ENCODE peak calls at places on chromosomes 16 and 17, in six cellular contexts. D is breast epithelium, P is GM12878, C is K562, R is stomach, U is prostate gland. Y is an unnamed sample.

GRCh38 chr17:63993368-63993990 is 4.7 kb upstream of the PRR29 start:
- DNase-seq in D (peak; percentile 50), P (no peak), C (no peak), R (no peak), U (no peak), Y (no peak)

GRCh38 chr16:4976611-4977145 is 18.5 kb downstream of the SEC14L5 start:
- DNase-seq in D (no peak), P (no peak), C (no peak), R (peak; percentile 88), U (no peak), Y (no peak)

GRCh38 chr17:40482722-40483121 is 18.7 kb downstream of the TNS4 start:
- DNase-seq in D (no peak), P (no peak), C (peak; percentile 40), R (no peak), U (no peak), Y (no peak)

GRCh38 chr17:63623786-63624185 is 1.6 kb downstream of the MAP3K3 start:
- DNase-seq in D (no peak), P (no peak), C (peak; percentile 25), R (no peak), U (no peak), Y (no peak)

GRCh38 chr17:16872836-16873653 is 98.9 kb downstream of the TNFRSF13B start:
- DNase-seq in D (peak; percentile 43), P (no peak), C (peak; percentile 51), R (peak; percentile 45), U (no peak), Y (peak; percentile 80)

GRCh38 chr16:53370827-53371226 is 63.4 kb upstream of the RBL2 start:
- DNase-seq in D (no peak), P (no peak), C (no peak), R (no peak), U (no peak), Y (no peak)

GRCh38 chr17:44321246-44322120 is 3.1 kb downstream of the SLC25A39 start:
- DNase-seq in D (no peak), P (no peak), C (no peak), R (no peak), U (no peak), Y (no peak)

GRCh38 chr16:25922438-25922837 is 230.7 kb downstream of the HS3ST4 start:
- DNase-seq in D (no peak), P (no peak), C (no peak), R (no peak), U (no peak), Y (no peak)

GRCh38 chr17:39028690-39029089 is 61.5 kb upstream of the FBXO47 start:
- DNase-seq in D (no peak), P (no peak), C (no peak), R (no peak), U (no peak), Y (no peak)

GRCh38 chr17:47638903-47639302 is 10.8 kb upstream of the KPNB1 start:
- DNase-seq in D (no peak), P (no peak), C (no peak), R (no peak), U (no peak), Y (no peak)

GRCh38 chr17:74116087-74116717 is 87.3 kb upstream of the RPL38 start:
- DNase-seq in D (no peak), P (no peak), C (no peak), R (no peak), U (no peak), Y (no peak)

GRCh38 chr16:67170168-67170947 is at the start of gene NOL3:
- DNase-seq in D (peak; percentile 84), P (peak; percentile 58), C (peak; percentile 87), R (peak; percentile 84), U (peak; percentile 87), Y (no peak)

GRCh38 chr16:4116328-4117249 is at the start of gene ADCY9:
- DNase-seq in D (peak; percentile 61), P (no peak), C (peak; percentile 82), R (peak; percentile 80), U (peak; percentile 75), Y (peak; percentile 87)

GRCh38 chr17:61627125-61627524 is 36.1 kb upstream of the NACA2 start:
- DNase-seq in D (no peak), P (no peak), C (no peak), R (no peak), U (no peak), Y (no peak)

GRCh38 chr17:63070031-63070430 is 104.0 kb downstream of the TANC2 start:
- DNase-seq in D (no peak), P (no peak), C (no peak), R (no peak), U (no peak), Y (no peak)

GRCh38 chr17:17048106-17048505 is 5.8 kb downstream of the MPRIP start:
- DNase-seq in D (no peak), P (no peak), C (no peak), R (peak; percentile 11), U (no peak), Y (no peak)

GRCh38 chr17:70139449-70139993 is 29.8 kb upstream of the KCNJ2 start:
- DNase-seq in D (no peak), P (no peak), C (no peak), R (no peak), U (peak; percentile 25), Y (no peak)

DNA sequence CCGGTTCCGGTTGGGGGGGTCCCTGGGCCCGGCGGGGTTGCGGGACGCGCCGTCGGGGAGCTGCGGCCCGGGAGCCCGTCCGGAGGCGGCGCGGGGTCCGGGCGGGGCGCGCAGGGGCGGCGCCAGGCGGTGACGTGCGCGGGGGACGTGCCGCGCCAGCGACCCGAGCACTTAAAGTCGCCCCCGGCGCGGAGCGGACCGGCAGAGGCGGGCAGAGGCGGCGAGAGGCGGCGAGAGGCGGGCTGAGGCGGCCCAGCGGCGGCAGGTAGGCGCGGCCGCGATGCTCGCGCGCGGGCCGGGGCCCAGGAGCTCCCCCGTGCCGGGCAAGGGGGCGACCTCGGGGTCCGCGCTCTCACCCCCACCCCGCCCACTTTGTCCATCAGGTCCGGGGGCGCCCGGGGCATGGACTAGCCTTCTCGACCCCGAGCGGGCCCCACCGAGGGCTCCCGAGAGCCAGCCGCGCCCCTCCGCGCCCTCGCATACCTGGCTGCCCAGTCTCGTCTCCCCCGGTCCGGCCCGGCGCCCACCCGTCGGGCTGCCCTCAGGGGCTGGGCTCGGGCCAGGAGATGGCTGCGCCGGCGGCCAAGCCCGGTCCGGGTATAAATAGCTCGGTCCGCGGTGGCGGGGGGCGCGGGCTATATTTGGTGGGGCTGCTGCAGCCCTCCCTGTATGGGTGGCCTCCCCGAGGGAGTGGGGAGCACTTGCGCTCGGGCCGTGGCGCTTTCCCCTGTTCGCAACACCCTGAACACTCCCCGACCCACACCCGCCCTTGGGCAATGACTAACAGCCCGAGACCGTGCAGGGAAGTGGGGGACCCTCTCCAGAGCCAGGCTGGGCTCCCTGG is at the start of gene SLC16A3:
- DNase-seq in D (no peak), P (no peak), C (no peak), R (peak; percentile 76), U (no peak), Y (peak; percentile 93)
- TF ChIP-seq POLR2A in D (no peak), P (peak; percentile 89), C (no peak), R (no peak), U (peak; percentile 83), Y (peak; percentile 79)

DNA sequence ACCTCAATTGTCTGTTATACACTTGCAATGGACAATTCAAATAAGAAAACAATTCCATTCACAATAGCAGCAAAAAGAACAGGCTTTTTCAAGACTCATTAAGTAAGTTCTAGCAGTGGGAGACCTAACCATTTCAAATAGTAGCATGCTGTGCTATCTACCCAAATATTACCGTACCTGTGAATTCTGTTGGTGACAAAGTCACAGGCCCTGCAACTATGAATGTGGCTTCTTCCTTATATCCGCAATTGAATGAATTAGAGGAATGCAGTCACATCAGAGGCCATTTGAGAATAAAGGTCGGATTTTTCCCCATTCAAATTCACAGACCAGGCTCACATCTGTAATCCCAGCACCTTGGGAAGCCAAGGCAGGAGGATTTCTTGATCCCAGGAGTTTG is 800 bp upstream of the NME4 start:
- DNase-seq in D (no peak), P (no peak), C (no peak), R (no peak), U (no peak), Y (no peak)
- TF ChIP-seq POLR2AphosphoS5 in D (no peak), P (no peak), C (no peak), R (no peak), U (no peak), Y (no peak)

GRCh38 chr16:88783391-88784073 is 1.5 kb downstream of the PIEZO1 start:
- DNase-seq in D (no peak), P (no peak), C (no peak), R (peak; percentile 54), U (peak; percentile 65), Y (no peak)
- TF ChIP-seq POLR2A in D (no peak), P (no peak), C (no peak), R (no peak), U (no peak), Y (no peak)

GRCh38 chr16:48164907-48165715 is 9.3 kb upstream of the ABCC12 start:
- DNase-seq in D (peak; percentile 84), P (no peak), C (peak; percentile 84), R (peak; percentile 80), U (peak; percentile 55), Y (peak; percentile 64)

GRCh38 chr16:48160575-48160974 is 4.8 kb upstream of the ABCC12 start:
- DNase-seq in D (no peak), P (no peak), C (no peak), R (no peak), U (no peak), Y (no peak)

GRCh38 chr16:48158296-48158695 is 2.5 kb upstream of the ABCC12 start:
- DNase-seq in D (peak; percentile 30), P (peak; percentile 48), C (peak; percentile 23), R (no peak), U (no peak), Y (no peak)

GRCh38 chr16:48162839-48163410 is 7.1 kb upstream of the ABCC12 start:
- DNase-seq in D (no peak), P (no peak), C (no peak), R (no peak), U (no peak), Y (no peak)

DNA sequence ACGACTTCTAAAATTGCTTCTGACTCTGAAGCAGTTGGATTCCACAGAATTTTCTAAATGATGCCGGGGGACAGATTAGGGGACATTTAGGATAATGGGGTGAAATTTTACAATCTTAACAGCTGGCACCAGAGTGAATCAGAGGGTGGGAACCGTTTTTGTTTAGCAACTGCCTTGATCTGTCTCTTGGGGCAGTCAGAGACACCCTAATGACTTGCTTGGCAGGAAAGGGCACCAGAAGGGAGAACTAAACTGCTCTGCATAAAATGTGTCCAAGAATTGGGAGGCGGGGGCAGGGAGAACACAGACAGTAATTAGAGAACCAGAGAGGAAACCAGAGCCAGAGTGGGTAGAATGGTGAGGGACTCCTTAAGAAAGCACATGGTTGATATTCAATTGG is 6.1 kb upstream of the ABCC12 start:
- DNase-seq in D (no peak), P (no peak), C (no peak), R (no peak), U (no peak), Y (no peak)
- TF ChIP-seq POLR2AphosphoS5 in D (no peak), P (no peak), C (no peak), R (no peak), U (no peak), Y (no peak)

GRCh38 chr16:57284206-57284951 is at the start of gene PLLP:
- DNase-seq in D (no peak), P (no peak), C (peak; percentile 63), R (peak; percentile 74), U (no peak), Y (peak; percentile 78)
- TF ChIP-seq POLR2A in D (no peak), P (no peak), C (no peak), R (no peak), U (peak; percentile 59), Y (no peak)

GRCh38 chr16:62545039-62545438 is 508.8 kb upstream of the CDH8 start:
- DNase-seq in D (no peak), P (no peak), C (no peak), R (no peak), U (no peak), Y (no peak)
- TF ChIP-seq POLR2AphosphoS5 in D (no peak), P (no peak), C (no peak), R (no peak), U (no peak), Y (no peak)

GRCh38 chr16:57591870-57592485 is 36.5 kb upstream of the ADGRG1 start:
- DNase-seq in D (no peak), P (no peak), C (no peak), R (no peak), U (no peak), Y (no peak)
- TF ChIP-seq POLR2A in D (no peak), P (no peak), C (no peak), R (no peak), U (no peak), Y (no peak)